ENCODE peak calls at places on chromosomes 6 and 20, in nine cellular contexts. X is EL; P is Peyer's patch; Y is stimulated activated naive CD4-positive, alpha-beta T cell; U is spleen; N is esophagus squamous epithelium; B is HL-60; O is ascending aorta; T is NAMALWA. W is an unnamed sample.

GRCh38 chr20:8756410-8756809 is 312.5 kb upstream of the PLCB4 start:
- DNase-seq in X (peak), P (no peak), Y (no peak), U (no peak), N (no peak), B (no peak), O (no peak), T (no peak), W (peak)

GRCh38 chr6:42984924-42985475 is 630 bp downstream of the PPP2R5D start:
- DNase-seq in X (peak), P (no peak), Y (peak), U (no peak), N (no peak), B (no peak), O (no peak), T (peak), W (peak)

GRCh38 chr6:35691027-35691824 is 2.5 kb upstream of the FKBP5 start:
- DNase-seq in X (no peak), P (peak), Y (no peak), U (peak), N (no peak), B (peak), O (peak), T (no peak), W (peak)

GRCh38 chr20:1757072-1757471 is 99.5 kb upstream of the SIRPG start:
- DNase-seq in X (no peak), P (no peak), Y (no peak), U (no peak), N (no peak), B (peak), O (no peak), T (no peak), W (no peak)

GRCh38 chr20:56554869-56555268 is 21.8 kb downstream of the FAM209B start:
- DNase-seq in X (peak), P (no peak), Y (no peak), U (no peak), N (no peak), B (peak), O (no peak), T (peak), W (peak)

GRCh38 chr6:169190144-169190584 is 63.5 kb downstream of the THBS2 start:
- DNase-seq in X (peak), P (no peak), Y (no peak), U (no peak), N (no peak), B (no peak), O (peak), T (no peak), W (peak)

GRCh38 chr6:30483677-30484279 is 5.5 kb upstream of the HLA-E start:
- DNase-seq in X (peak), P (no peak), Y (no peak), U (no peak), N (no peak), B (no peak), O (no peak), T (peak), W (peak)

GRCh38 chr6:38567436-38567835 is 72.3 kb downstream of the BTBD9 start:
- DNase-seq in X (peak), P (no peak), Y (no peak), U (no peak), N (no peak), B (no peak), O (no peak), T (peak), W (peak)

GRCh38 chr20:14197097-14197496 is 140.3 kb downstream of the FLRT3 start:
- DNase-seq in X (peak), P (no peak), Y (no peak), U (no peak), N (no peak), B (no peak), O (no peak), T (no peak), W (no peak)

GRCh38 chr20:13855613-13856012 is 70.8 kb downstream of the NDUFAF5 start:
- DNase-seq in X (no peak), P (no peak), Y (no peak), U (no peak), N (no peak), B (no peak), O (no peak), T (peak), W (no peak)

GRCh38 chr6:21003780-21004541 is 469.7 kb downstream of the CDKAL1 start:
- DNase-seq in X (peak), P (no peak), Y (no peak), U (no peak), N (no peak), B (no peak), O (no peak), T (no peak), W (no peak)

GRCh38 chr6:25342784-25343183 is 63.6 kb downstream of the CARMIL1 start:
- DNase-seq in X (no peak), P (no peak), Y (no peak), U (no peak), N (no peak), B (no peak), O (no peak), T (peak), W (no peak)

GRCh38 chr6:110282412-110282811 is 75.7 kb downstream of the METTL24 start:
- DNase-seq in X (no peak), P (no peak), Y (no peak), U (no peak), N (no peak), B (no peak), O (no peak), T (no peak), W (peak)

GRCh38 chr6:18990313-18990978 is 603.3 kb downstream of the RNF144B start:
- DNase-seq in X (peak), P (peak), Y (no peak), U (peak), N (no peak), B (no peak), O (no peak), T (peak), W (peak)

GRCh38 chr20:42895062-42895461 is 294.6 kb downstream of the PTPRT start:
- DNase-seq in X (no peak), P (no peak), Y (no peak), U (no peak), N (no peak), B (no peak), O (no peak), T (no peak), W (no peak)

GRCh38 chr6:18034798-18035202 is 47.4 kb upstream of the KIF13A start:
- DNase-seq in X (peak), P (peak), Y (no peak), U (no peak), N (no peak), B (no peak), O (no peak), T (peak), W (peak)

GRCh38 chr6:111799576-111800467 is 73.4 kb downstream of the FYN start:
- DNase-seq in X (no peak), P (no peak), Y (no peak), U (no peak), N (no peak), B (no peak), O (no peak), T (no peak), W (no peak)

GRCh38 chr6:3208096-3208774 is 19.2 kb downstream of the TUBB2B start:
- DNase-seq in X (peak), P (no peak), Y (no peak), U (no peak), N (no peak), B (no peak), O (peak), T (no peak), W (no peak)

GRCh38 chr6:153001767-153002612 is 519 bp downstream of the MTRF1L start:
- DNase-seq in X (peak), P (no peak), Y (no peak), U (peak), N (no peak), B (no peak), O (no peak), T (peak), W (no peak)

GRCh38 chr20:63498950-63499332 is at the start of gene EEF1A2:
- DNase-seq in X (no peak), P (no peak), Y (peak), U (peak), N (no peak), B (no peak), O (no peak), T (peak), W (no peak)

GRCh38 chr6:85236636-85237035 is 213.2 kb upstream of the NT5E start:
- DNase-seq in X (no peak), P (no peak), Y (no peak), U (no peak), N (no peak), B (no peak), O (no peak), T (no peak), W (no peak)

GRCh38 chr6:1251198-1252155 is 60.4 kb upstream of the FOXQ1 start:
- DNase-seq in X (no peak), P (no peak), Y (no peak), U (no peak), N (no peak), B (no peak), O (no peak), T (no peak), W (no peak)

GRCh38 chr6:79084693-79085092 is 6.6 kb upstream of the PHIP start:
- DNase-seq in X (no peak), P (no peak), Y (no peak), U (no peak), N (no peak), B (no peak), O (no peak), T (no peak), W (no peak)

GRCh38 chr6:43076928-43077809 is 1.1 kb downstream of the PTK7 start:
- DNase-seq in X (peak), P (no peak), Y (no peak), U (no peak), N (no peak), B (no peak), O (no peak), T (no peak), W (peak)

GRCh38 chr20:44784688-44785087 is 25.7 kb downstream of the RIMS4 start:
- DNase-seq in X (no peak), P (no peak), Y (no peak), U (no peak), N (no peak), B (no peak), O (no peak), T (no peak), W (no peak)

GRCh38 chr20:35967979-35968640 is at the start of gene CNBD2:
- DNase-seq in X (no peak), P (no peak), Y (no peak), U (no peak), N (no peak), B (no peak), O (no peak), T (peak), W (no peak)

GRCh38 chr6:135583256-135583758 is 85.8 kb upstream of the AHI1 start:
- DNase-seq in X (peak), P (no peak), Y (no peak), U (no peak), N (no peak), B (no peak), O (no peak), T (no peak), W (no peak)

GRCh38 chr20:64069614-64070243 is 6.7 kb downstream of the TCEA2 start:
- DNase-seq in X (no peak), P (no peak), Y (no peak), U (peak), N (no peak), B (no peak), O (no peak), T (no peak), W (no peak)

GRCh38 chr6:157412780-157413179 is 31.8 kb downstream of the ZDHHC14 start:
- DNase-seq in X (no peak), P (no peak), Y (no peak), U (no peak), N (no peak), B (no peak), O (no peak), T (no peak), W (no peak)

GRCh38 chr20:62141397-62142251 is 1.6 kb downstream of the PSMA7 start:
- DNase-seq in X (peak), P (no peak), Y (no peak), U (no peak), N (no peak), B (peak), O (no peak), T (peak), W (no peak)

GRCh38 chr20:39568090-39568489 is 605.9 kb downstream of the DHX35 start:
- DNase-seq in X (no peak), P (no peak), Y (no peak), U (no peak), N (no peak), B (no peak), O (no peak), T (no peak), W (no peak)

GRCh38 chr6:41677430-41678045 is 39.3 kb downstream of the MDFI start:
- DNase-seq in X (no peak), P (peak), Y (no peak), U (peak), N (no peak), B (no peak), O (no peak), T (no peak), W (no peak)

GRCh38 chr6:89452269-89452668 is 19.3 kb downstream of the ANKRD6 start:
- DNase-seq in X (no peak), P (no peak), Y (no peak), U (no peak), N (no peak), B (no peak), O (no peak), T (no peak), W (no peak)

GRCh38 chr6:42503894-42504293 is 52.2 kb upstream of the TRERF1 start:
- DNase-seq in X (no peak), P (no peak), Y (no peak), U (no peak), N (no peak), B (no peak), O (no peak), T (no peak), W (no peak)

GRCh38 chr6:74404366-74404765 is 708.4 kb downstream of the CD109 start:
- DNase-seq in X (no peak), P (no peak), Y (no peak), U (no peak), N (no peak), B (no peak), O (no peak), T (no peak), W (no peak)

GRCh38 chr20:41336711-41337492 is 3.7 kb upstream of the LPIN3 start:
- DNase-seq in X (no peak), P (no peak), Y (no peak), U (no peak), N (no peak), B (no peak), O (no peak), T (no peak), W (no peak)

GRCh38 chr6:137536104-137536773 is 42.0 kb upstream of the OLIG3 start:
- DNase-seq in X (no peak), P (no peak), Y (no peak), U (no peak), N (no peak), B (no peak), O (no peak), T (no peak), W (no peak)

GRCh38 chr6:106886922-106887797 is 87.4 kb downstream of the CD24 start:
- DNase-seq in X (no peak), P (no peak), Y (no peak), U (no peak), N (no peak), B (no peak), O (no peak), T (no peak), W (peak)

W was measured in thyroid gland.